ENCODE peak calls at places on chromosome 6, in ten cellular contexts. M is psoas muscle, G is GM13976, C is PC-3, J is coronary artery, O is fibroblast of the aortic adventitia, L is MCF 10A, Z is GM10248, X is spleen, K is fibroblast of mammary gland. B is an unnamed sample.

GRCh38 chr6:170007468-170008240 is 256.2 kb downstream of the ERMARD start:
- DNase-seq in M (no peak), G (no peak), C (no peak), J (no peak), O (no peak), L (no peak), Z (no peak), X (no peak), K (no peak), B (no peak)

GRCh38 chr6:2770171-2770570 is 5.0 kb downstream of the WRNIP1 start:
- DNase-seq in M (peak; percentile 67), G (no peak), C (no peak), J (no peak), O (no peak), L (no peak), Z (no peak), X (peak; percentile 77), K (no peak), B (no peak)

GRCh38 chr6:132253906-132254305 is 147.4 kb downstream of the MOXD1 start:
- DNase-seq in M (no peak), G (no peak), C (no peak), J (no peak), O (peak; percentile 25), L (no peak), Z (no peak), X (no peak), K (no peak), B (no peak)

GRCh38 chr6:33578588-33579011 is 1.5 kb downstream of the BAK1 start:
- DNase-seq in M (no peak), G (peak; percentile 69), C (no peak), J (no peak), O (no peak), L (no peak), Z (peak; percentile 64), X (peak; percentile 86), K (no peak), B (peak; percentile 58)

GRCh38 chr6:22145823-22146379 is 150.9 kb downstream of the PRL start:
- DNase-seq in M (no peak), G (no peak), C (no peak), J (no peak), O (peak; percentile 83), L (peak; percentile 1), Z (no peak), X (no peak), K (peak; percentile 69), B (no peak)

GRCh38 chr6:57135885-57136284 is 36.2 kb upstream of the BAG2 start:
- DNase-seq in M (no peak), G (no peak), C (no peak), J (no peak), O (peak; percentile 19), L (no peak), Z (no peak), X (no peak), K (peak; percentile 47), B (no peak)

GRCh38 chr6:169243154-169243553 is 10.5 kb downstream of the THBS2 start:
- DNase-seq in M (no peak), G (no peak), C (no peak), J (no peak), O (no peak), L (no peak), Z (no peak), X (no peak), K (no peak), B (no peak)

GRCh38 chr6:87375315-87375714 is 30.7 kb downstream of the C6orf163 start:
- DNase-seq in M (no peak), G (no peak), C (no peak), J (no peak), O (no peak), L (no peak), Z (no peak), X (no peak), K (no peak), B (no peak)

GRCh38 chr6:44667668-44668390 is 280.3 kb downstream of the CDC5L start:
- DNase-seq in M (no peak), G (no peak), C (peak; percentile 34), J (peak; percentile 38), O (no peak), L (no peak), Z (no peak), X (no peak), K (no peak), B (no peak)

GRCh38 chr6:7157752-7158616 is 50.2 kb downstream of the RREB1 start:
- DNase-seq in M (no peak), G (no peak), C (no peak), J (no peak), O (peak; percentile 28), L (no peak), Z (no peak), X (no peak), K (no peak), B (no peak)

GRCh38 chr6:158923801-158924498 is 76.1 kb downstream of the RSPH3 start:
- DNase-seq in M (no peak), G (no peak), C (no peak), J (no peak), O (peak; percentile 9), L (no peak), Z (no peak), X (no peak), K (no peak), B (no peak)

GRCh38 chr6:130148181-130148580 is 74.6 kb downstream of the SAMD3 start:
- DNase-seq in M (no peak), G (no peak), C (peak; percentile 3), J (no peak), O (no peak), L (no peak), Z (peak; percentile 26), X (no peak), K (peak; percentile 5), B (no peak)
- TF ChIP-seq CTCF in M (no peak), G (no peak), C (peak; percentile 41), J (no peak), O (peak; percentile 19), L (no peak), Z (no peak), X (no peak), K (peak; percentile 26), B (peak; percentile 24)

GRCh38 chr6:40693767-40694166 is 106.6 kb upstream of the LRFN2 start:
- DNase-seq in M (no peak), G (no peak), C (no peak), J (no peak), O (no peak), L (no peak), Z (no peak), X (no peak), K (no peak), B (no peak)
- TF ChIP-seq CTCF in M (no peak), G (no peak), C (no peak), J (no peak), O (no peak), L (no peak), Z (no peak), X (no peak), K (no peak), B (no peak)

GRCh38 chr6:128528241-128528640 is 7.8 kb upstream of the PTPRK start:
- DNase-seq in M (no peak), G (no peak), C (no peak), J (no peak), O (no peak), L (no peak), Z (no peak), X (no peak), K (no peak), B (no peak)

GRCh38 chr6:128532827-128533226 is 12.4 kb upstream of the PTPRK start:
- DNase-seq in M (no peak), G (no peak), C (peak; percentile 53), J (no peak), O (no peak), L (no peak), Z (no peak), X (no peak), K (peak; percentile 51), B (no peak)

GRCh38 chr6:128531696-128532095 is 11.3 kb upstream of the PTPRK start:
- DNase-seq in M (no peak), G (no peak), C (no peak), J (no peak), O (no peak), L (no peak), Z (no peak), X (no peak), K (no peak), B (no peak)

GRCh38 chr6:128527375-128527774 is 7.0 kb upstream of the PTPRK start:
- DNase-seq in M (no peak), G (no peak), C (no peak), J (no peak), O (no peak), L (no peak), Z (no peak), X (no peak), K (no peak), B (no peak)

DNA sequence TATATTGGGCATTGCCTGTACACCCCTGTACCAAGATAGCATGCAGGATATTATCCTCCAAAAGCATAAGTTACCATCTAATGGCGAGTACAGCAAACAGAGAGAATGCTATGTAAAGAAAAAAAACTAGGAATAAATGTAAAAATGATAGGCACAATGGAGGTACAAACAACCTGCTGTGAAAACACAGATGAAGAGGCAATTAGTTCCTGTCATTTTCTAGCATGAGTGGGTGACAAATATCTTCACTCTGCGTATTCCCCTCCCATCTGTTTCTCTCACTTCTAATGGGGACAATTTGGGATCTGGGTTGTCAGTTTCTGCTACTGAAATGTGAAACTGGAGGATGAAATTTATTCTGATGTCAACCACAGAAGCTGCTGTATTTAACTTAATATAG is 11.7 kb upstream of the PTPRK start:
- DNase-seq in M (no peak), G (no peak), C (no peak), J (no peak), O (no peak), L (no peak), Z (no peak), X (no peak), K (no peak), B (no peak)
- TF ChIP-seq CTCF in M (no peak), G (no peak), C (no peak), J (no peak), O (no peak), L (no peak), Z (no peak), X (no peak), K (no peak), B (no peak)

GRCh38 chr6:128371113-128371512 is 149.3 kb downstream of the PTPRK start:
- DNase-seq in M (no peak), G (no peak), C (no peak), J (no peak), O (no peak), L (no peak), Z (no peak), X (no peak), K (no peak), B (no peak)

GRCh38 chr6:128367437-128367836 is 153.0 kb downstream of the PTPRK start:
- DNase-seq in M (no peak), G (no peak), C (peak; percentile 46), J (no peak), O (no peak), L (no peak), Z (no peak), X (no peak), K (peak; percentile 12), B (no peak)

GRCh38 chr6:128365520-128366160 is 154.8 kb downstream of the PTPRK start:
- DNase-seq in M (no peak), G (no peak), C (peak; percentile 10), J (no peak), O (no peak), L (no peak), Z (no peak), X (no peak), K (no peak), B (no peak)

GRCh38 chr6:128368213-128369000 is 152.0 kb downstream of the PTPRK start:
- DNase-seq in M (no peak), G (no peak), C (peak; percentile 81), J (no peak), O (no peak), L (no peak), Z (no peak), X (no peak), K (no peak), B (no peak)

GRCh38 chr6:128370072-128370471 is 150.3 kb downstream of the PTPRK start:
- DNase-seq in M (no peak), G (no peak), C (peak; percentile 51), J (no peak), O (peak; percentile 70), L (peak; percentile 12), Z (no peak), X (no peak), K (peak; percentile 84), B (no peak)
- TF ChIP-seq CTCF in M (no peak), G (no peak), C (no peak), J (no peak), O (peak; percentile 22), L (no peak), Z (no peak), X (no peak), K (peak; percentile 20), B (no peak)